ENCODE peak calls at places on chromosomes 4 and X, in five cellular contexts. One of them, this sample, is unnamed.

GRCh38 chr4:105909699-105910340 is 14.5 kb downstream of the NPNT start:
- DNase-seq in substantia nigra: no peak
- DNase-seq in GM13977: no peak
- DNase-seq in left lung: no peak
- DNase-seq in adipocyte: no peak
- DNase-seq in this sample: no peak

GRCh38 chr4:170736710-170737109 is 647.0 kb upstream of the AADAT start:
- DNase-seq in substantia nigra: no peak
- DNase-seq in GM13977: no peak
- DNase-seq in left lung: no peak
- DNase-seq in adipocyte: peak; percentile 16
- DNase-seq in this sample: no peak

GRCh38 chrX:101219840-101220191 is 230 bp downstream of the DRP2 start:
- DNase-seq in substantia nigra: no peak
- DNase-seq in GM13977: no peak
- DNase-seq in left lung: no peak
- DNase-seq in adipocyte: peak; percentile 59
- DNase-seq in this sample: no peak

GRCh38 chrX:103830848-103831247 is 1.2 kb downstream of the RAB9B start:
- DNase-seq in substantia nigra: no peak
- DNase-seq in GM13977: no peak
- DNase-seq in left lung: no peak
- DNase-seq in adipocyte: no peak
- DNase-seq in this sample: no peak

GRCh38 chr4:206054-206453 is 81.8 kb downstream of the ZNF718 start:
- DNase-seq in substantia nigra: no peak
- DNase-seq in GM13977: no peak
- DNase-seq in left lung: no peak
- DNase-seq in adipocyte: no peak
- DNase-seq in this sample: no peak

GRCh38 chr4:177448850-177449249 is 6.6 kb upstream of the AGA start:
- DNase-seq in substantia nigra: no peak
- DNase-seq in GM13977: no peak
- DNase-seq in left lung: no peak
- DNase-seq in adipocyte: peak; percentile 83
- DNase-seq in this sample: no peak

GRCh38 chrX:46574941-46575381 is 1.4 kb downstream of the CHST7 start:
- DNase-seq in substantia nigra: peak; percentile 4
- DNase-seq in GM13977: peak; percentile 39
- DNase-seq in left lung: peak; percentile 37
- DNase-seq in adipocyte: peak; percentile 39
- DNase-seq in this sample: no peak

GRCh38 chrX:49695276-49696180 is at the start of gene PAGE1:
- DNase-seq in substantia nigra: no peak
- DNase-seq in GM13977: no peak
- DNase-seq in left lung: no peak
- DNase-seq in adipocyte: no peak
- DNase-seq in this sample: no peak

GRCh38 chr4:6782147-6782845 is at the start of gene KIAA0232:
- DNase-seq in substantia nigra: peak; percentile 93
- DNase-seq in GM13977: peak; percentile 99
- DNase-seq in left lung: peak; percentile 93
- DNase-seq in adipocyte: peak; percentile 98
- DNase-seq in this sample: peak; percentile 81

GRCh38 chr4:100935090-100935489 is 412.2 kb downstream of the PPP3CA start:
- DNase-seq in substantia nigra: no peak
- DNase-seq in GM13977: no peak
- DNase-seq in left lung: no peak
- DNase-seq in adipocyte: no peak
- DNase-seq in this sample: no peak

GRCh38 chrX:77635372-77635771 is 150.6 kb downstream of the ATRX start:
- DNase-seq in substantia nigra: no peak
- DNase-seq in GM13977: no peak
- DNase-seq in left lung: no peak
- DNase-seq in adipocyte: no peak
- DNase-seq in this sample: no peak

GRCh38 chr4:7844247-7844991 is 95.2 kb downstream of the AFAP1 start:
- DNase-seq in substantia nigra: peak; percentile 60
- DNase-seq in GM13977: peak; percentile 73
- DNase-seq in left lung: peak; percentile 63
- DNase-seq in adipocyte: peak; percentile 81
- DNase-seq in this sample: peak; percentile 48

GRCh38 chr4:86959588-86960500 is 25.0 kb downstream of the AFF1 start:
- DNase-seq in substantia nigra: no peak
- DNase-seq in GM13977: no peak
- DNase-seq in left lung: no peak
- DNase-seq in adipocyte: no peak
- DNase-seq in this sample: no peak

GRCh38 chr4:111602848-111603247 is 542.4 kb upstream of the FAM241A start:
- DNase-seq in substantia nigra: no peak
- DNase-seq in GM13977: no peak
- DNase-seq in left lung: no peak
- DNase-seq in adipocyte: peak; percentile 53
- DNase-seq in this sample: no peak

GRCh38 chr4:82790060-82790660 is 8.4 kb downstream of the SCD5 start:
- DNase-seq in substantia nigra: no peak
- DNase-seq in GM13977: no peak
- DNase-seq in left lung: no peak
- DNase-seq in adipocyte: no peak
- DNase-seq in this sample: no peak

GRCh38 chr4:45455217-45455616 is 668.6 kb downstream of the GABRG1 start:
- DNase-seq in substantia nigra: no peak
- DNase-seq in GM13977: no peak
- DNase-seq in left lung: no peak
- DNase-seq in adipocyte: no peak
- DNase-seq in this sample: no peak

GRCh38 chr4:1008840-1009646 is 2.4 kb upstream of the FGFRL1 start:
- DNase-seq in substantia nigra: no peak
- DNase-seq in GM13977: no peak
- DNase-seq in left lung: peak; percentile 59
- DNase-seq in adipocyte: peak; percentile 29
- DNase-seq in this sample: no peak

GRCh38 chrX:22365460-22365859 is 92.7 kb downstream of the CBLL2 start:
- DNase-seq in substantia nigra: no peak
- DNase-seq in GM13977: no peak
- DNase-seq in left lung: no peak
- DNase-seq in adipocyte: peak; percentile 38
- DNase-seq in this sample: no peak

GRCh38 chrX:130285069-130285620 is 16.4 kb upstream of the ZNF280C start:
- DNase-seq in substantia nigra: no peak
- DNase-seq in GM13977: no peak
- DNase-seq in left lung: no peak
- DNase-seq in adipocyte: no peak
- DNase-seq in this sample: no peak

GRCh38 chr4:36341936-36342335 is 60.5 kb downstream of the DTHD1 start:
- DNase-seq in substantia nigra: no peak
- DNase-seq in GM13977: no peak
- DNase-seq in left lung: no peak
- DNase-seq in adipocyte: no peak
- DNase-seq in this sample: no peak

GRCh38 chr4:176009254-176009653 is 56.4 kb upstream of the WDR17 start:
- DNase-seq in substantia nigra: no peak
- DNase-seq in GM13977: no peak
- DNase-seq in left lung: no peak
- DNase-seq in adipocyte: no peak
- DNase-seq in this sample: no peak

GRCh38 chr4:84681488-84682274 is 98.8 kb downstream of the CDS1 start:
- DNase-seq in substantia nigra: peak; percentile 14
- DNase-seq in GM13977: no peak
- DNase-seq in left lung: no peak
- DNase-seq in adipocyte: peak; percentile 75
- DNase-seq in this sample: no peak

GRCh38 chrX:28979876-28980275 is 392.6 kb downstream of the IL1RAPL1 start:
- DNase-seq in substantia nigra: no peak
- DNase-seq in GM13977: no peak
- DNase-seq in left lung: no peak
- DNase-seq in adipocyte: no peak
- DNase-seq in this sample: no peak

This sample was measured in hypothalamus.